ENCODE peak calls at places on chromosomes 5 and 9, in four cellular contexts. One of them, this sample, is unnamed.

GRCh38 chr9:106019017-106019692 is 324.8 kb downstream of the TMEM38B start:
- DNase-seq in stomach: no peak
- DNase-seq in SK-N-SH: no peak
- DNase-seq in sigmoid colon: no peak
- DNase-seq in this sample: no peak

GRCh38 chr5:150068071-150068470 is 18.3 kb downstream of the CSF1R start:
- DNase-seq in stomach: no peak
- DNase-seq in SK-N-SH: no peak
- DNase-seq in sigmoid colon: peak
- DNase-seq in this sample: no peak

GRCh38 chr5:125032286-125032685 is 285.8 kb upstream of the ZNF608 start:
- DNase-seq in stomach: no peak
- DNase-seq in SK-N-SH: no peak
- DNase-seq in sigmoid colon: no peak
- DNase-seq in this sample: no peak

GRCh38 chr5:145976431-145977155 is 40.2 kb downstream of the SH3RF2 start:
- DNase-seq in stomach: no peak
- DNase-seq in SK-N-SH: no peak
- DNase-seq in sigmoid colon: no peak
- DNase-seq in this sample: no peak

GRCh38 chr9:97698865-97699264 is 1.7 kb upstream of the XPA start:
- DNase-seq in stomach: no peak
- DNase-seq in SK-N-SH: no peak
- DNase-seq in sigmoid colon: no peak
- DNase-seq in this sample: no peak

GRCh38 chr9:97419315-97419867 is 7.5 kb downstream of the TDRD7 start:
- DNase-seq in stomach: no peak
- DNase-seq in SK-N-SH: no peak
- DNase-seq in sigmoid colon: no peak
- DNase-seq in this sample: no peak

GRCh38 chr5:131263648-131264452 is at the start of gene CDC42SE2:
- DNase-seq in stomach: peak
- DNase-seq in SK-N-SH: peak
- DNase-seq in sigmoid colon: peak
- DNase-seq in this sample: peak

GRCh38 chr9:34710023-34710422 is at the start of gene CCL21:
- DNase-seq in stomach: peak
- DNase-seq in SK-N-SH: no peak
- DNase-seq in sigmoid colon: no peak
- DNase-seq in this sample: no peak

GRCh38 chr5:83434929-83435328 is 36.6 kb upstream of the VCAN start:
- DNase-seq in stomach: no peak
- DNase-seq in SK-N-SH: no peak
- DNase-seq in sigmoid colon: no peak
- DNase-seq in this sample: no peak

GRCh38 chr9:16505159-16505558 is 365.3 kb downstream of the BNC2 start:
- DNase-seq in stomach: peak
- DNase-seq in SK-N-SH: no peak
- DNase-seq in sigmoid colon: no peak
- DNase-seq in this sample: no peak

GRCh38 chr5:66565878-66566277 is 30.3 kb upstream of the MAST4 start:
- DNase-seq in stomach: no peak
- DNase-seq in SK-N-SH: no peak
- DNase-seq in sigmoid colon: no peak
- DNase-seq in this sample: no peak

GRCh38 chr5:31408814-31409213 is 123.1 kb downstream of the DROSHA start:
- DNase-seq in stomach: no peak
- DNase-seq in SK-N-SH: no peak
- DNase-seq in sigmoid colon: no peak
- DNase-seq in this sample: no peak

GRCh38 chr5:30324083-30324482 is 869.4 kb upstream of the CDH6 start:
- DNase-seq in stomach: no peak
- DNase-seq in SK-N-SH: no peak
- DNase-seq in sigmoid colon: no peak
- DNase-seq in this sample: no peak

GRCh38 chr5:1654786-1655495 is 131.2 kb upstream of the LPCAT1 start:
- DNase-seq in stomach: no peak
- DNase-seq in SK-N-SH: peak
- DNase-seq in sigmoid colon: no peak
- DNase-seq in this sample: no peak

GRCh38 chr5:34789021-34789531 is 49.9 kb upstream of the TTC23L start:
- DNase-seq in stomach: no peak
- DNase-seq in SK-N-SH: no peak
- DNase-seq in sigmoid colon: no peak
- DNase-seq in this sample: no peak

GRCh38 chr5:179906294-179906794 is 1.4 kb downstream of the TBC1D9B start:
- DNase-seq in stomach: no peak
- DNase-seq in SK-N-SH: no peak
- DNase-seq in sigmoid colon: no peak
- DNase-seq in this sample: no peak

GRCh38 chr5:103424008-103424407 is 138.6 kb downstream of the NUDT12 start:
- DNase-seq in stomach: no peak
- DNase-seq in SK-N-SH: no peak
- DNase-seq in sigmoid colon: no peak
- DNase-seq in this sample: no peak

GRCh38 chr5:151228986-151229385 is 5.1 kb upstream of the CCDC69 start:
- DNase-seq in stomach: no peak
- DNase-seq in SK-N-SH: no peak
- DNase-seq in sigmoid colon: no peak
- DNase-seq in this sample: no peak

GRCh38 chr9:79581794-79582193 is 10.0 kb downstream of the TLE4 start:
- DNase-seq in stomach: no peak
- DNase-seq in SK-N-SH: no peak
- DNase-seq in sigmoid colon: no peak
- DNase-seq in this sample: no peak

GRCh38 chr9:19149230-19149629 is 21.9 kb upstream of the PLIN2 start:
- DNase-seq in stomach: no peak
- DNase-seq in SK-N-SH: no peak
- DNase-seq in sigmoid colon: no peak
- DNase-seq in this sample: no peak

GRCh38 chr9:95047452-95048224 is 269.9 kb downstream of the FANCC start:
- DNase-seq in stomach: no peak
- DNase-seq in SK-N-SH: no peak
- DNase-seq in sigmoid colon: no peak
- DNase-seq in this sample: no peak

GRCh38 chr5:37811866-37812265 is 28.0 kb downstream of the GDNF start:
- DNase-seq in stomach: no peak
- DNase-seq in SK-N-SH: no peak
- DNase-seq in sigmoid colon: peak
- DNase-seq in this sample: no peak

GRCh38 chr9:8890695-8891094 is 1091.1 kb upstream of the DMAC1 start:
- DNase-seq in stomach: no peak
- DNase-seq in SK-N-SH: no peak
- DNase-seq in sigmoid colon: no peak
- DNase-seq in this sample: no peak

GRCh38 chr9:14251146-14252071 is 62.5 kb downstream of the NFIB start:
- DNase-seq in stomach: peak
- DNase-seq in SK-N-SH: no peak
- DNase-seq in sigmoid colon: peak
- DNase-seq in this sample: peak

GRCh38 chr5:154562244-154562861 is 84.3 kb upstream of the HAND1 start:
- DNase-seq in stomach: no peak
- DNase-seq in SK-N-SH: no peak
- DNase-seq in sigmoid colon: no peak
- DNase-seq in this sample: no peak

GRCh38 chr9:4678679-4679267 is 596 bp upstream of the CDC37L1 start:
- DNase-seq in stomach: no peak
- DNase-seq in SK-N-SH: peak
- DNase-seq in sigmoid colon: no peak
- DNase-seq in this sample: no peak

GRCh38 chr5:112227911-112228631 is 191.0 kb downstream of the EPB41L4A start:
- DNase-seq in stomach: no peak
- DNase-seq in SK-N-SH: no peak
- DNase-seq in sigmoid colon: no peak
- DNase-seq in this sample: no peak

GRCh38 chr5:37717613-37718431 is 122.0 kb downstream of the GDNF start:
- DNase-seq in stomach: peak
- DNase-seq in SK-N-SH: peak
- DNase-seq in sigmoid colon: peak
- DNase-seq in this sample: peak

GRCh38 chr5:88269222-88269771 is 652 bp upstream of the TMEM161B start:
- DNase-seq in stomach: no peak
- DNase-seq in SK-N-SH: peak
- DNase-seq in sigmoid colon: no peak
- DNase-seq in this sample: peak

GRCh38 chr5:127280494-127281220 is 9.9 kb upstream of the MEGF10 start:
- DNase-seq in stomach: no peak
- DNase-seq in SK-N-SH: peak
- DNase-seq in sigmoid colon: no peak
- DNase-seq in this sample: no peak

GRCh38 chr5:149024477-149024876 is 38.4 kb downstream of the SH3TC2 start:
- DNase-seq in stomach: no peak
- DNase-seq in SK-N-SH: no peak
- DNase-seq in sigmoid colon: no peak
- DNase-seq in this sample: no peak

GRCh38 chr9:137316012-137316981 is 14.2 kb upstream of the NRARP start:
- DNase-seq in stomach: peak
- DNase-seq in SK-N-SH: peak
- DNase-seq in sigmoid colon: peak
- DNase-seq in this sample: peak

GRCh38 chr5:179607449-179607931 is 16.0 kb downstream of the HNRNPH1 start:
- DNase-seq in stomach: no peak
- DNase-seq in SK-N-SH: no peak
- DNase-seq in sigmoid colon: peak
- DNase-seq in this sample: no peak

GRCh38 chr9:94135222-94135621 is 51.0 kb downstream of the PTPDC1 start:
- DNase-seq in stomach: no peak
- DNase-seq in SK-N-SH: no peak
- DNase-seq in sigmoid colon: peak
- DNase-seq in this sample: no peak

GRCh38 chr9:470795-471194 is 256.1 kb downstream of the DOCK8 start:
- DNase-seq in stomach: no peak
- DNase-seq in SK-N-SH: no peak
- DNase-seq in sigmoid colon: no peak
- DNase-seq in this sample: no peak

GRCh38 chr9:127915801-127916664 is 808 bp downstream of the ST6GALNAC4 start:
- DNase-seq in stomach: no peak
- DNase-seq in SK-N-SH: no peak
- DNase-seq in sigmoid colon: no peak
- DNase-seq in this sample: peak
- TF ChIP-seq EP300 in stomach: no peak
- TF ChIP-seq EP300 in SK-N-SH: no peak
- TF ChIP-seq EP300 in sigmoid colon: no peak
- TF ChIP-seq EP300 in this sample: no peak

DNA sequence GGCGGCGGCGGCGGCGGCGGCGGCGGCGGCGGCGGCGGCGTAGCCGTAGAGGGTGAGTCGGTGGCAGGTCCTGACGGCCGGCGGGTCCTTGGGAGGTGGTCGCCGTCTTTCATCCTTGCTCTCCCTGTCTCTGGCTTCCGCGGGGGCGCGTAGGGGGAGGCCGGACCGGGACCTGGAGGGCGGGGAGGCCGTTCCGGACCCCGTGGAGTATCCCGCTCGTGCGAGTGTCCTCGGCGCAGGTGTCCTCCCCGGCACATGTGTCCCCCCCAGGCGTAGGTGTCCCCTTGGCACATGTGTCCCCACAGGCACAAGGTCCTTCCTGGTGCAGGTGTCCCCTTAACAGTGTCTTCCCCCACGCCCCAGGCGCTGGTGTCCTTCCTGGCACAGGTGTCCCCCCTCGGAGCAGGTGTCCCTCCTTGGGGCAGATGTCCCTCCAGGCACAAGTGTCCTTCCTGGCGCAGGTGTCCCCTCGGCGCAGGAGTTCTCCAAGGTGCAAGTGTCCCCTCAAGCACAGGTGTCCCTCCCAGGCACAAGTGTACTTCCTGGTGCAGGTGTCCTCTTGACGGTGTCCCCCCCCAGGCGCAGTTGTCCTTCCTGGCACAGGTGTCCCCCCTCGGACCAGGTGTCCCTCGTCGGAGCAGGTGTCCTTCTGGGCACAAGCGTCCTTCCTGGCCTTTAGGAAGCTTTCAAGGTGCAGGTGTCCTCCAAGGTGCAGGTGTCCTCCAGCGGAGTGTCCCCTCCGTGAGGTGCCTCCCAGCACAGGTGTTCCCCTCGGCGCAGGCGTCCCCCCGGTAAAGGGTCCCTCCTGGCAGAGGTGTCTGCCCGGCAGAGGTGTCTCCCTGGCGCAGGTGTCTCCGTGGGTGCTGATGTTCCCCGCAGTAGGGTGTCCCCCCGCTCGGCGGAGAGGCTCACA is 519 bp downstream of the EXOC3 start:
- DNase-seq in stomach: no peak
- DNase-seq in SK-N-SH: no peak
- DNase-seq in sigmoid colon: peak
- DNase-seq in this sample: peak
- TF ChIP-seq POLR2AphosphoS5 in stomach: no peak
- TF ChIP-seq POLR2AphosphoS5 in SK-N-SH: no peak
- TF ChIP-seq POLR2AphosphoS5 in sigmoid colon: no peak
- TF ChIP-seq POLR2AphosphoS5 in this sample: no peak

DNA sequence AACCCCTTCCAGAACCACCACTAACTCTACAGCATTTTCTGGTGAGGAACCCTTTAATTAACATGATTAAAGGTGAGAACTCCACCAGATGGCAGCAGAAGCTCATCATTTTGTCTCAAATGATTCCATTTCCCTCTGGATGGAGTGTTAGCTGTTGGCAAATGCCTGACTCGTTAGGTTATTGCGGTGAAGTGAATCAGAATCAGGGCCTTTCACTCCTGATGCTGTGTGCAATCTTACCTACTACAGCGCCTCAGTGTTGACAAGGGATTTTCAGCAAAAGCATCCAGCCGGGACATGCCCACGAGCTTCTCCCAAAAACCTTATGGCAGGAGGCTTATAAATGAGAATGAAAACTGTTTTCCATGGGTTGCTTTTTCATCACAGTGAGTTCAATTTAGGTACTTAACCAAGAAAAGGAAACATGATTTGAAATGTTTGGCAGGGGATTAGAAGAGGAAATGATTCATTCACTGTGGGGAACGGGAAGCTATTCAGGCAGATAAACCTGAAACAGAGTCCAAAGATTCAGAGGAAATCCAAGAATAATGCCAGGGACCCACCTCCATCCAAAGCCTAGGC is 48.0 kb upstream of the CAST start:
- DNase-seq in stomach: peak
- DNase-seq in SK-N-SH: peak
- DNase-seq in sigmoid colon: peak
- DNase-seq in this sample: peak
- H3K4me3 ChIP-seq in stomach: no peak
- H3K4me3 ChIP-seq in SK-N-SH: peak
- H3K4me3 ChIP-seq in sigmoid colon: no peak
- H3K4me3 ChIP-seq in this sample: no peak

DNA sequence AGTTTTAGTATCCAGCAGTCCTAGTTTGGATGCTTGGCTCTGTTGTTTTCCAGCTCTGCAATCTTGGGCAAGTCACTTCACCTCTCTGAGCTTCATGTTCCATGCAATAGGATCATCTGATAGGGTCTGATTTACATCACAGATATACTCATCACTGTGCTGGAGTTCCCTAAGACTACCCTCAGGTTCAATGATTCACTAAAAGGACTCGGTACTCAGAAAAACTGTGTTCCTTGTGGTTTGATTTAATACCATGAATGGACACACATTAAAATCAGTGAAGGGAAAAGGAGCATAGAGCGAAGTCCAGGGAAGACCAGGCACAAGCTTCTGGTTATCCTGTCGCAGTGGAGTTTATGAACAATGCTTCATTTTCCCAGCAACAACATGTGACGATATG is 119.9 kb upstream of the EFNA5 start:
- DNase-seq in stomach: no peak
- DNase-seq in SK-N-SH: no peak
- DNase-seq in sigmoid colon: no peak
- DNase-seq in this sample: no peak
- TF ChIP-seq EP300 in stomach: no peak
- TF ChIP-seq EP300 in SK-N-SH: no peak
- TF ChIP-seq EP300 in sigmoid colon: no peak
- TF ChIP-seq EP300 in this sample: no peak

GRCh38 chr5:58044166-58044565 is 415.7 kb downstream of the PLK2 start:
- DNase-seq in stomach: no peak
- DNase-seq in SK-N-SH: no peak
- DNase-seq in sigmoid colon: no peak
- DNase-seq in this sample: no peak
- TF ChIP-seq POLR2AphosphoS5 in stomach: no peak
- TF ChIP-seq POLR2AphosphoS5 in SK-N-SH: no peak
- TF ChIP-seq POLR2AphosphoS5 in sigmoid colon: no peak
- TF ChIP-seq POLR2AphosphoS5 in this sample: no peak